ENCODE peak calls at places on chromosomes 11 and 22, in seven cellular contexts. C is H1, U is GM12878, Z is K562, O is GM12892, S is SK-N-SH, I is HepG2. H is an unnamed sample.

GRCh38 chr11:67409261-67409666 is 5.4 kb downstream of the TBC1D10C start:
- DNase-seq in C (no peak), U (no peak), Z (no peak), O (peak), S (no peak), I (no peak), H (peak)

GRCh38 chr11:128496249-128496648 is 91.1 kb downstream of the ETS1 start:
- DNase-seq in C (no peak), U (no peak), Z (no peak), O (no peak), S (no peak), I (no peak), H (no peak)

GRCh38 chr22:49786976-49787843 is 40.5 kb downstream of the BRD1 start:
- DNase-seq in C (no peak), U (no peak), Z (no peak), O (no peak), S (no peak), I (no peak), H (no peak)

GRCh38 chr11:70381872-70382842 is 16.2 kb upstream of the CTTN start:
- DNase-seq in C (no peak), U (no peak), Z (peak), O (no peak), S (no peak), I (no peak), H (no peak)

GRCh38 chr22:39666926-39667325 is 96.4 kb downstream of the CACNA1I start:
- DNase-seq in C (no peak), U (no peak), Z (no peak), O (no peak), S (no peak), I (no peak), H (no peak)

GRCh38 chr11:8127442-8127841 is 41.4 kb downstream of the RIC3 start:
- DNase-seq in C (no peak), U (no peak), Z (no peak), O (no peak), S (no peak), I (no peak), H (no peak)

GRCh38 chr11:7383406-7383805 is 101.9 kb upstream of the OLFML1 start:
- DNase-seq in C (no peak), U (no peak), Z (no peak), O (no peak), S (no peak), I (no peak), H (no peak)

GRCh38 chr11:1087961-1088926 is 13.6 kb downstream of the MUC2 start:
- DNase-seq in C (no peak), U (no peak), Z (peak), O (no peak), S (no peak), I (peak), H (no peak)

GRCh38 chr22:40951795-40952602 is 821 bp downstream of the RBX1 start:
- DNase-seq in C (no peak), U (peak), Z (peak), O (no peak), S (no peak), I (no peak), H (no peak)

GRCh38 chr11:64759722-64760719 is at the start of gene PYGM:
- DNase-seq in C (peak), U (no peak), Z (peak), O (no peak), S (peak), I (no peak), H (no peak)

GRCh38 chr11:16605440-16605970 is 132.9 kb upstream of the C11orf58 start:
- DNase-seq in C (no peak), U (no peak), Z (peak), O (no peak), S (peak), I (no peak), H (no peak)

GRCh38 chr11:2400761-2401435 is 348 bp downstream of the TSSC4 start:
- DNase-seq in C (no peak), U (no peak), Z (no peak), O (no peak), S (no peak), I (no peak), H (no peak)

GRCh38 chr11:69310351-69310750 is 16.4 kb downstream of the MYEOV start:
- DNase-seq in C (no peak), U (no peak), Z (no peak), O (no peak), S (no peak), I (no peak), H (no peak)

GRCh38 chr11:1843098-1843473 is 4.3 kb downstream of the TNNI2 start:
- DNase-seq in C (no peak), U (no peak), Z (no peak), O (no peak), S (no peak), I (no peak), H (no peak)

GRCh38 chr11:73969991-73970800 is 12.4 kb downstream of the UCP2 start:
- DNase-seq in C (no peak), U (no peak), Z (peak), O (no peak), S (peak), I (no peak), H (no peak)

GRCh38 chr22:26322179-26322905 is 106.7 kb upstream of the ASPHD2 start:
- DNase-seq in C (peak), U (no peak), Z (no peak), O (no peak), S (no peak), I (no peak), H (no peak)

GRCh38 chr11:76808158-76808557 is 25.0 kb downstream of the TSKU start:
- DNase-seq in C (no peak), U (no peak), Z (no peak), O (no peak), S (no peak), I (no peak), H (no peak)

GRCh38 chr11:61334434-61335354 is 1.7 kb downstream of the TKFC start:
- DNase-seq in C (no peak), U (no peak), Z (peak), O (no peak), S (no peak), I (peak), H (no peak)

GRCh38 chr22:42026705-42027104 is 28.1 kb downstream of the WBP2NL start:
- DNase-seq in C (no peak), U (no peak), Z (no peak), O (no peak), S (no peak), I (no peak), H (no peak)

GRCh38 chr11:107545101-107545514 is 20.4 kb downstream of the ALKBH8 start:
- DNase-seq in C (no peak), U (no peak), Z (no peak), O (no peak), S (no peak), I (no peak), H (no peak)

GRCh38 chr22:32355760-32356159 is 1.9 kb upstream of the RFPL3 start:
- DNase-seq in C (no peak), U (no peak), Z (no peak), O (no peak), S (no peak), I (peak), H (no peak)

GRCh38 chr22:26586556-26587325 is 3.2 kb downstream of the TPST2 start:
- DNase-seq in C (no peak), U (no peak), Z (peak), O (no peak), S (no peak), I (no peak), H (no peak)

GRCh38 chr11:1546536-1547466 is 25.3 kb downstream of the DUSP8 start:
- DNase-seq in C (no peak), U (no peak), Z (peak), O (peak), S (peak), I (no peak), H (peak)

GRCh38 chr11:3043315-3043871 is 13.8 kb downstream of the CARS1 start:
- DNase-seq in C (no peak), U (no peak), Z (no peak), O (no peak), S (no peak), I (no peak), H (no peak)

GRCh38 chr11:78821371-78822306 is 247.0 kb upstream of the NARS2 start:
- DNase-seq in C (no peak), U (no peak), Z (no peak), O (no peak), S (no peak), I (no peak), H (no peak)

GRCh38 chr11:110507328-110507727 is 77.6 kb downstream of the FDX1 start:
- DNase-seq in C (no peak), U (no peak), Z (no peak), O (no peak), S (no peak), I (no peak), H (no peak)

GRCh38 chr11:46413755-46414465 is 22.3 kb upstream of the CHRM4 start:
- DNase-seq in C (no peak), U (no peak), Z (no peak), O (no peak), S (no peak), I (peak), H (no peak)

GRCh38 chr11:46710821-46711269 is 8.2 kb upstream of the F2 start:
- DNase-seq in C (no peak), U (no peak), Z (no peak), O (no peak), S (no peak), I (no peak), H (no peak)

GRCh38 chr11:125995313-125995712 is 49.5 kb downstream of the VSIG10L2 start:
- DNase-seq in C (no peak), U (no peak), Z (no peak), O (no peak), S (no peak), I (no peak), H (no peak)

GRCh38 chr22:19982991-19983578 is 33.5 kb downstream of the ARVCF start:
- DNase-seq in C (no peak), U (no peak), Z (no peak), O (no peak), S (no peak), I (no peak), H (no peak)

GRCh38 chr11:47626234-47626633 is 16.1 kb downstream of the MTCH2 start:
- DNase-seq in C (no peak), U (no peak), Z (no peak), O (no peak), S (no peak), I (no peak), H (no peak)

GRCh38 chr11:2586091-2586792 is 113.6 kb downstream of the KCNQ1OT1 start:
- DNase-seq in C (no peak), U (no peak), Z (no peak), O (peak), S (peak), I (no peak), H (peak)

GRCh38 chr11:1297011-1297575 is 12.3 kb downstream of the TOLLIP start:
- DNase-seq in C (no peak), U (no peak), Z (no peak), O (no peak), S (no peak), I (no peak), H (no peak)

GRCh38 chr11:1896895-1897294 is 5.2 kb upstream of the PRR33 start:
- DNase-seq in C (no peak), U (no peak), Z (no peak), O (peak), S (no peak), I (no peak), H (no peak)

GRCh38 chr11:95923441-95923729 is 522 bp downstream of the MTMR2 start:
- DNase-seq in C (no peak), U (no peak), Z (peak), O (no peak), S (no peak), I (no peak), H (no peak)

GRCh38 chr11:57144075-57144474 is 37.7 kb upstream of the LRRC55 start:
- DNase-seq in C (no peak), U (no peak), Z (peak), O (no peak), S (no peak), I (no peak), H (no peak)

GRCh38 chr11:64743591-64744543 is at the start of gene RASGRP2:
- DNase-seq in C (no peak), U (no peak), Z (peak), O (no peak), S (peak), I (peak), H (peak)

GRCh38 chr11:63985812-63986155 is 454 bp upstream of the OTUB1 start:
- DNase-seq in C (no peak), U (peak), Z (peak), O (peak), S (peak), I (no peak), H (peak)

GRCh38 chr22:29204617-29205183 is 996 bp upstream of the EMID1 start:
- DNase-seq in C (no peak), U (no peak), Z (no peak), O (no peak), S (peak), I (no peak), H (no peak)
- TF ChIP-seq TAF1 in C (no peak), U (no peak), Z (no peak), O (no peak), S (no peak), I (no peak), H (no peak)

GRCh38 chr11:43738600-43739409 is 58.3 kb downstream of the HSD17B12 start:
- DNase-seq in C (no peak), U (no peak), Z (peak), O (no peak), S (no peak), I (peak), H (no peak)
- TF ChIP-seq TAF1 in C (no peak), U (no peak), Z (no peak), O (no peak), S (no peak), I (no peak), H (no peak)

GRCh38 chr22:38034278-38034882 is 22.8 kb upstream of the PICK1 start:
- DNase-seq in C (peak), U (peak), Z (peak), O (no peak), S (peak), I (peak), H (no peak)
- TF ChIP-seq TAF1 in C (peak), U (no peak), Z (no peak), O (no peak), S (peak), I (no peak), H (no peak)

DNA sequence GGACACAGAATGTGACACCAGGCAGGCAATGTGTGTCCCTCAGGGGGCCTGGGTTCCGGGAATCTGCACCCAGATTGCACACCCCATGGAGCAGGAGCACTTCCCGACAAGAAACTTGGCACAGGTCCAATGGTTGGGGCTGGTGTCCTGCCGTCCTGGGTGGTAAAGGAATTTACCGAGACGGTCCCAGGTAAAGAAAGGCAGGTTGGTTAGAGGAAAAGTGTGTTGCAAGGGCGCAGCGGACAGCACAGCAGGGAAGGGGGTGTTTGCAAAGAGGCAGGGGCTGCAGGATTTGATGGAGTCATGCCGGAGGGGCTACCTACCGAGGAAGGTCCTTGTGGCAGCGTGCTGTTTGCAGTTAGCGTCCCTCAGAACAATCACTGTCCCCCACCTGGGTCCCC is 1424.2 kb downstream of the BRD1 start:
- DNase-seq in C (no peak), U (no peak), Z (no peak), O (no peak), S (no peak), I (no peak), H (no peak)
- TF ChIP-seq TAF1 in C (no peak), U (no peak), Z (no peak), O (no peak), S (no peak), I (no peak), H (no peak)

H was measured in GM12891.